ENCODE peak calls at places on chromosome 13, in eight cellular contexts. F is COR-L47; N is fibroblast of the aortic adventitia; G is keratinocyte; J is stimulated activated CD4-positive, alpha-beta T cell treated with anti-CD3 and anti-CD28 coated beads, Interleukin-12 subunit alpha, Interleukin-12 subunit beta, amount 100 ng/mL, for 24 hours; E is posterior cingulate gyrus; C is nephron progenitor cell; T is astrocyte. V is an unnamed sample.

GRCh38 chr13:33015791-33016323 is 366 bp upstream of the KL start:
- DNase-seq in C (peak), T (no peak), G (no peak), J (peak), F (peak), E (no peak), N (no peak), V (peak)

GRCh38 chr13:51849145-51850101 is 4.4 kb upstream of the TMEM272 start:
- DNase-seq in G (no peak), T (peak), C (peak), F (no peak), J (no peak), E (no peak), N (no peak), V (no peak)

GRCh38 chr13:77235456-77236022 is 91.4 kb downstream of the MYCBP2 start:
- DNase-seq in T (no peak), E (no peak), F (no peak), J (no peak), G (no peak), C (no peak), N (no peak), V (no peak)

GRCh38 chr13:32253911-32254399 is 61.2 kb downstream of the ZAR1L start:
- DNase-seq in G (no peak), J (no peak), F (no peak), E (no peak), C (no peak), N (peak), T (no peak), V (no peak)

GRCh38 chr13:89465366-89465765 is 1794.2 kb downstream of the SLITRK5 start:
- DNase-seq in G (peak), T (peak), J (no peak), E (no peak), N (no peak), C (no peak), F (no peak), V (no peak)

GRCh38 chr13:112926993-112927392 is 42.0 kb upstream of the MCF2L start:
- DNase-seq in T (no peak), F (no peak), C (no peak), G (no peak), J (no peak), N (no peak), E (no peak), V (no peak)

GRCh38 chr13:34941835-34942731 is at the start of gene NBEA:
- DNase-seq in J (peak), F (peak), C (peak), N (peak), T (peak), G (no peak), E (peak), V (peak)

GRCh38 chr13:100534911-100535310 is 53.7 kb downstream of the GGACT start:
- DNase-seq in N (peak), G (no peak), C (no peak), T (no peak), J (no peak), F (peak), E (no peak), V (no peak)

GRCh38 chr13:73767747-73768315 is 366.4 kb downstream of the KLF12 start:
- DNase-seq in F (no peak), E (no peak), N (no peak), T (no peak), J (peak), C (no peak), G (no peak), V (no peak)

GRCh38 chr13:76948139-76948538 is at the start of gene ACOD1:
- DNase-seq in J (no peak), T (no peak), E (no peak), C (no peak), F (no peak), G (no peak), N (no peak), V (no peak)

GRCh38 chr13:98797456-98797855 is 45.0 kb upstream of the SLC15A1 start:
- DNase-seq in C (no peak), E (no peak), N (no peak), T (peak), F (no peak), G (no peak), J (no peak), V (no peak)

GRCh38 chr13:108777421-108778420 is 148.3 kb downstream of the MYO16 start:
- DNase-seq in C (peak), T (no peak), N (peak), F (no peak), J (no peak), G (no peak), E (no peak), V (no peak)

GRCh38 chr13:112629161-112629560 is 41.2 kb upstream of the TUBGCP3 start:
- DNase-seq in E (no peak), T (no peak), C (no peak), G (no peak), N (no peak), F (no peak), J (no peak), V (no peak)

GRCh38 chr13:47886314-47886713 is 114.8 kb downstream of the SUCLA2 start:
- DNase-seq in J (no peak), G (no peak), N (no peak), F (no peak), C (no peak), E (no peak), T (no peak), V (no peak)

GRCh38 chr13:24502567-24503375 is 9.8 kb downstream of the PARP4 start:
- DNase-seq in E (no peak), N (peak), J (no peak), C (no peak), G (no peak), T (peak), F (no peak), V (no peak)

GRCh38 chr13:46679369-46680180 is 117.4 kb downstream of the ESD start:
- DNase-seq in N (peak), F (peak), T (no peak), G (no peak), C (no peak), E (peak), J (no peak), V (no peak)

GRCh38 chr13:104510422-104510821 is 1444.2 kb upstream of the SLC10A2 start:
- DNase-seq in T (no peak), G (no peak), F (no peak), J (no peak), E (no peak), N (no peak), C (no peak), V (no peak)

GRCh38 chr13:98795220-98795619 is 42.7 kb upstream of the SLC15A1 start:
- DNase-seq in T (no peak), G (no peak), J (no peak), N (no peak), C (no peak), F (no peak), E (no peak), V (no peak)

GRCh38 chr13:91296011-91296410 is 51.5 kb upstream of the MIR17HG start:
- DNase-seq in N (no peak), G (no peak), C (no peak), J (no peak), F (no peak), T (no peak), E (no peak), V (no peak)

GRCh38 chr13:67223024-67223423 is 7.1 kb downstream of the PCDH9 start:
- DNase-seq in C (no peak), T (peak), F (no peak), N (peak), G (no peak), E (no peak), J (no peak), V (no peak)

GRCh38 chr13:99086869-99087129 is 108.9 kb upstream of the DOCK9 start:
- DNase-seq in E (peak), J (peak), C (no peak), N (no peak), F (peak), G (no peak), T (peak), V (no peak)

GRCh38 chr13:110055089-110055488 is 251.9 kb downstream of the COL4A1 start:
- DNase-seq in J (no peak), F (no peak), T (peak), N (no peak), G (no peak), C (no peak), E (no peak), V (no peak)

GRCh38 chr13:113758651-113759524 is at the start of gene TMEM255B:
- DNase-seq in G (no peak), J (peak), C (peak), N (peak), T (peak), F (peak), E (peak), V (peak)

GRCh38 chr13:57527114-57527770 is 104.3 kb upstream of the PCDH17 start:
- DNase-seq in N (no peak), T (no peak), J (no peak), G (no peak), F (no peak), C (no peak), E (no peak), V (no peak)

GRCh38 chr13:98032168-98032567 is 78.7 kb downstream of the IPO5 start:
- DNase-seq in C (no peak), G (no peak), N (no peak), T (no peak), F (no peak), J (no peak), E (no peak), V (no peak)

V was measured in NCI-H526 treated with DMSO at 0.1 percent for 48 hours.